ENCODE peak calls at places on chromosome 6, in four cellular contexts. B, X, S and P are unnamed samples.

GRCh38 chr6:157294654-157295053 is 28.7 kb downstream of the TMEM242 start:
- DNase-seq in S (no peak), B (no peak), X (no peak), P (no peak)

GRCh38 chr6:107698146-107698545 is 126.0 kb downstream of the SCML4 start:
- DNase-seq in B (no peak), X (no peak), S (no peak), P (no peak)

GRCh38 chr6:10745116-10745515 is 2.5 kb upstream of the TMEM14B start:
- DNase-seq in S (peak; percentile 28), B (no peak), X (no peak), P (no peak)

GRCh38 chr6:7922596-7922995 is 12.0 kb upstream of the TXNDC5 start:
- DNase-seq in X (no peak), B (no peak), S (no peak), P (no peak)

GRCh38 chr6:11423072-11423471 is 114.5 kb upstream of the TMEM170B start:
- DNase-seq in S (no peak), B (no peak), X (no peak), P (no peak)

GRCh38 chr6:139370707-139371345 is 3.6 kb downstream of the CITED2 start:
- DNase-seq in S (no peak), X (no peak), B (no peak), P (no peak)

GRCh38 chr6:170405311-170405975 is 98.9 kb downstream of the FAM120B start:
- DNase-seq in X (no peak), S (no peak), B (no peak), P (no peak)

GRCh38 chr6:75285156-75285639 is 606 bp upstream of the TMEM30A start:
- DNase-seq in S (no peak), X (no peak), B (peak; percentile 49), P (no peak)

GRCh38 chr6:1552296-1552761 is 57.4 kb upstream of the FOXC1 start:
- DNase-seq in X (no peak), S (peak; percentile 71), B (no peak), P (no peak)

GRCh38 chr6:28433119-28433518 is 10.2 kb downstream of the ZSCAN23 start:
- DNase-seq in S (no peak), B (peak; percentile 21), X (no peak), P (no peak)

GRCh38 chr6:139925894-139926641 is 551.6 kb upstream of the CITED2 start:
- DNase-seq in X (no peak), S (no peak), B (no peak), P (no peak)

GRCh38 chr6:119137194-119138072 is 59.0 kb upstream of the FAM184A start:
- DNase-seq in X (peak; percentile 46), B (no peak), S (no peak), P (no peak)

GRCh38 chr6:3454206-3455016 is 2.4 kb downstream of the SLC22A23 start:
- DNase-seq in X (no peak), S (no peak), B (no peak), P (no peak)

GRCh38 chr6:54060286-54060685 is 51.0 kb upstream of the MLIP start:
- DNase-seq in B (no peak), X (no peak), S (no peak), P (no peak)

GRCh38 chr6:72175936-72176335 is 289.6 kb downstream of the RIMS1 start:
- DNase-seq in S (no peak), X (no peak), B (no peak), P (no peak)

GRCh38 chr6:99151634-99152344 is 197.7 kb downstream of the FAXC start:
- DNase-seq in X (no peak), S (peak; percentile 86), B (no peak), P (no peak)

GRCh38 chr6:72783035-72783434 is 161.2 kb downstream of the KCNQ5 start:
- DNase-seq in S (no peak), X (no peak), B (no peak), P (no peak)

GRCh38 chr6:138162104-138162946 is 586 bp downstream of the ARFGEF3 start:
- DNase-seq in X (no peak), B (no peak), S (peak; percentile 59), P (peak; percentile 41)

GRCh38 chr6:90079555-90080490 is 185.6 kb downstream of the GJA10 start:
- DNase-seq in X (no peak), S (no peak), B (no peak), P (no peak)

GRCh38 chr6:170062209-170062903 is 228.5 kb downstream of the DLL1 start:
- DNase-seq in S (no peak), B (no peak), X (no peak), P (no peak)

GRCh38 chr6:41049548-41049947 is 3.5 kb upstream of the APOBEC2 start:
- DNase-seq in S (no peak), B (no peak), X (no peak), P (no peak)

GRCh38 chr6:1695546-1696494 is 86.1 kb downstream of the FOXC1 start:
- DNase-seq in B (no peak), X (no peak), S (no peak), P (no peak)

GRCh38 chr6:128443553-128443952 is 76.8 kb downstream of the PTPRK start:
- DNase-seq in X (no peak), B (no peak), S (no peak), P (no peak)

GRCh38 chr6:31718294-31718693 is 3.1 kb downstream of the LY6G6D start:
- DNase-seq in X (no peak), B (no peak), S (peak; percentile 67), P (no peak)

GRCh38 chr6:40950986-40951730 is 87.9 kb downstream of the UNC5CL start:
- DNase-seq in X (no peak), S (peak; percentile 42), B (no peak), P (no peak)

GRCh38 chr6:15325540-15325955 is 79.7 kb downstream of the JARID2 start:
- DNase-seq in B (no peak), X (no peak), S (no peak), P (no peak)

GRCh38 chr6:41167173-41167963 is 4.5 kb upstream of the TREM2 start:
- DNase-seq in B (no peak), X (no peak), S (peak; percentile 69), P (no peak)

GRCh38 chr6:100035873-100036653 is 42.0 kb upstream of the MCHR2 start:
- DNase-seq in X (no peak), S (no peak), B (no peak), P (no peak)

GRCh38 chr6:164826831-164827468 is 482.5 kb downstream of the C6orf118 start:
- DNase-seq in B (no peak), X (no peak), S (no peak), P (no peak)

GRCh38 chr6:145895802-145896201 is 68.4 kb downstream of the SHPRH start:
- DNase-seq in X (no peak), S (no peak), B (no peak), P (no peak)

GRCh38 chr6:169723200-169723909 is 945 bp downstream of the PHF10 start:
- DNase-seq in B (no peak), X (peak; percentile 85), S (peak; percentile 77), P (peak; percentile 62)

DNA sequence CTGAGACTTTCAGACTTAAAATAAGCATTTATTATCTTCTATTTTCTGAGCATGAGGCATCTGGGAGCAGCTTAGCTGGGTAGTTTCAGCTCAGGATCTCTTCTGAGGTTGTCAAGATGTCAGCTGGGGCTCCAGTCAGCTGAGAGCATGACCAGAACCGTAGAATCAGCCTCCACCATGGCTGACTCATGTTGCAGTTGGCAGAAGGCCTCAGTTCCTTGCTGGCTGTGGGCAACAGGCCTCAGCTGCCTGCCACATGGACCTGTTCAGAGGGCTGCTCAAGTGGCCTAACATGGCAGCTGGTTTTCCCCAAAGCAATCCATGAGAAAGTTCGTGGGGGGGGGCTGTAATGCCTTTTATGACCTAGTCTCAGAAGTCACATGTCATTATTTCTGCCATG is 142.3 kb downstream of the LY86 start:
- DNase-seq in B (no peak), S (no peak), X (peak; percentile 82), P (no peak)
- H3K27ac ChIP-seq in B (peak overlapping the region; percentile 17), S (no peak overlapping the region), X (no peak overlapping the region), P (no peak overlapping the region)

GRCh38 chr6:5718231-5718947 is 288.3 kb downstream of the NRN1 start:
- DNase-seq in S (no peak), B (no peak), X (no peak), P (no peak)
- H3K27ac ChIP-seq in S (no peak overlapping the region), B (peak overlapping the region; percentile 38), X (no peak overlapping the region), P (no peak overlapping the region)

GRCh38 chr6:45423901-45424627 is 46.3 kb upstream of the SUPT3H start:
- DNase-seq in B (no peak), X (no peak), S (peak; percentile 64), P (no peak)
- H3K27ac ChIP-seq in B (peak overlapping the region; percentile 96), X (no peak overlapping the region), S (no peak overlapping the region), P (no peak overlapping the region)

GRCh38 chr6:21967282-21967681 is 329.6 kb downstream of the PRL start:
- DNase-seq in X (no peak), S (no peak), B (no peak), P (no peak)
- H3K27ac ChIP-seq in X (no peak overlapping the region), S (no peak overlapping the region), B (no peak overlapping the region), P (no peak overlapping the region)